ENCODE peak calls at places on chromosomes 12 and 14, in six cellular contexts. One of them, this sample, is unnamed.

GRCh38 chr12:49580572-49581535 is 12.9 kb upstream of the MCRS1 start:
- DNase-seq in H1: peak; percentile 77
- DNase-seq in HCT116: peak; percentile 71
- DNase-seq in GM12878: no peak
- DNase-seq in K562: peak; percentile 74
- DNase-seq in HepG2: peak; percentile 83
- DNase-seq in this sample: peak; percentile 65

GRCh38 chr14:75088566-75089373 is 19.3 kb downstream of the ZC2HC1C start:
- DNase-seq in GM12878: no peak
- DNase-seq in HCT116: peak; percentile 26
- DNase-seq in H1: no peak
- DNase-seq in HepG2: peak; percentile 62
- DNase-seq in K562: peak; percentile 40
- DNase-seq in this sample: peak; percentile 70

GRCh38 chr12:118377891-118378470 is 1.6 kb downstream of the SUDS3 start:
- DNase-seq in K562: peak; percentile 64
- DNase-seq in HCT116: peak; percentile 22
- DNase-seq in H1: no peak
- DNase-seq in HepG2: peak; percentile 36
- DNase-seq in GM12878: no peak
- DNase-seq in this sample: peak; percentile 69

GRCh38 chr12:88934163-88934747 is 354.0 kb upstream of the KITLG start:
- DNase-seq in HepG2: no peak
- DNase-seq in K562: no peak
- DNase-seq in H1: no peak
- DNase-seq in HCT116: peak; percentile 98
- DNase-seq in GM12878: no peak
- DNase-seq in this sample: peak; percentile 39

GRCh38 chr14:99884834-99885648 is 91.8 kb downstream of the EML1 start:
- DNase-seq in HCT116: peak; percentile 40
- DNase-seq in HepG2: peak; percentile 52
- DNase-seq in H1: no peak
- DNase-seq in GM12878: peak; percentile 7
- DNase-seq in K562: peak; percentile 33
- DNase-seq in this sample: peak; percentile 70

GRCh38 chr14:24398298-24398942 is 383 bp upstream of the NYNRIN start:
- DNase-seq in HCT116: no peak
- DNase-seq in K562: no peak
- DNase-seq in H1: no peak
- DNase-seq in HepG2: no peak
- DNase-seq in GM12878: no peak
- DNase-seq in this sample: peak; percentile 49

GRCh38 chr12:64427988-64428387 is 23.8 kb downstream of the XPOT start:
- DNase-seq in HCT116: no peak
- DNase-seq in K562: no peak
- DNase-seq in GM12878: no peak
- DNase-seq in HepG2: no peak
- DNase-seq in H1: no peak
- DNase-seq in this sample: no peak

GRCh38 chr12:5170894-5171293 is 127.2 kb downstream of the KCNA5 start:
- DNase-seq in HepG2: no peak
- DNase-seq in GM12878: no peak
- DNase-seq in HCT116: no peak
- DNase-seq in H1: no peak
- DNase-seq in K562: no peak
- DNase-seq in this sample: no peak

GRCh38 chr14:68144051-68144681 is 324.6 kb downstream of the RAD51B start:
- DNase-seq in K562: no peak
- DNase-seq in HCT116: no peak
- DNase-seq in HepG2: peak; percentile 44
- DNase-seq in GM12878: no peak
- DNase-seq in H1: no peak
- DNase-seq in this sample: peak; percentile 32

GRCh38 chr14:95515080-95515489 is 1.4 kb downstream of the SYNE3 start:
- DNase-seq in K562: no peak
- DNase-seq in HCT116: no peak
- DNase-seq in HepG2: no peak
- DNase-seq in H1: no peak
- DNase-seq in GM12878: no peak
- DNase-seq in this sample: peak; percentile 84

GRCh38 chr12:2163172-2163927 is 110.6 kb downstream of the CACNA1C start:
- DNase-seq in HepG2: peak; percentile 6
- DNase-seq in K562: peak; percentile 16
- DNase-seq in GM12878: no peak
- DNase-seq in H1: no peak
- DNase-seq in HCT116: no peak
- DNase-seq in this sample: no peak

GRCh38 chr14:93788557-93789365 is 476 bp upstream of the PRIMA1 start:
- DNase-seq in K562: no peak
- DNase-seq in GM12878: no peak
- DNase-seq in HCT116: no peak
- DNase-seq in HepG2: no peak
- DNase-seq in H1: no peak
- DNase-seq in this sample: no peak

GRCh38 chr12:26374934-26375333 is 179.6 kb downstream of the SSPN start:
- DNase-seq in GM12878: no peak
- DNase-seq in HepG2: no peak
- DNase-seq in H1: no peak
- DNase-seq in K562: no peak
- DNase-seq in HCT116: no peak
- DNase-seq in this sample: no peak

GRCh38 chr12:53944907-53945847 is 6.5 kb downstream of the HOXC13 start:
- DNase-seq in HCT116: no peak
- DNase-seq in H1: no peak
- DNase-seq in GM12878: no peak
- DNase-seq in K562: peak; percentile 65
- DNase-seq in HepG2: no peak
- DNase-seq in this sample: no peak
- TF ChIP-seq EZH2 in HCT116: no peak
- TF ChIP-seq EZH2 in H1: peak; percentile 98
- TF ChIP-seq EZH2 in GM12878: no peak
- TF ChIP-seq EZH2 in K562: no peak
- TF ChIP-seq EZH2 in HepG2: no peak
- TF ChIP-seq EZH2 in this sample: peak; percentile 72

DNA sequence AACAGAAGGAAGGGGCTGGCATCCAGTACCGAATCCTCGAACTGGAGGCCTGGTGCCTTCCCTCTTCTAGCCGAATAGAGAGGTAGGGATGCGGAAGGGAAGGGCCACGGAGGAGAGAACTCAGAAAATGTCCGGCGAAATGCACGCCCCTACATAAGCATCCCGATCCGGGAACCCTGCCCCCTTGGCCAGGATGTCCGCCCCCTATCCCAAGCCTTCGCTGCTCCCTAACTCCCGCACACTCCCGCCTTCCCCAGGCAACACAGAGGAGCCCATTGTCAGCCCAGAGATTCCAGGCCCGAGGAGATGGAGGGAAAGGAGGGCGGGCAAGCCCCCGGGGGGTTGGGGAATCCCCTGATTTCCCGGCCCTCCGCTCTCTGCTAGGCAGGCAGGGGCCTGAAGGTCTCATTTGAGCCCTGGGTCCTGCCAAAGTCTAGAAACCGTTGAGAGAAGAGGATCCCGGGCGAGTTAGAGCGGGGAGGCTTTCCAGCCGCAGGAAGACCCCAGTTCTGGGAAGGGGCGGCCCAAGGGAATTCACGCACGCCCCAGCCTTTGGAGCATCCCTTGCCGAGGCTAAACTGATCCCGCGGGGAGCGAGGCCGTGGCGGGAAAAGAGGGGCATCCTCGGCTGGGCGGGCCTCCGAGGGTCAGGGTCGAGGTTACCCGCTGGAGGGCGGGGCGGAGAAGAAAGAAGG is 569 bp upstream of the ARHGEF40 start:
- DNase-seq in GM12878: no peak
- DNase-seq in HepG2: peak; percentile 85
- DNase-seq in HCT116: no peak
- DNase-seq in H1: no peak
- DNase-seq in K562: no peak
- DNase-seq in this sample: no peak
- TF ChIP-seq POLR2A in GM12878: no peak
- TF ChIP-seq POLR2A in HepG2: no peak
- TF ChIP-seq POLR2A in HCT116: no peak
- TF ChIP-seq POLR2A in H1: peak; percentile 16
- TF ChIP-seq POLR2A in K562: no peak
- TF ChIP-seq POLR2A in this sample: no peak

DNA sequence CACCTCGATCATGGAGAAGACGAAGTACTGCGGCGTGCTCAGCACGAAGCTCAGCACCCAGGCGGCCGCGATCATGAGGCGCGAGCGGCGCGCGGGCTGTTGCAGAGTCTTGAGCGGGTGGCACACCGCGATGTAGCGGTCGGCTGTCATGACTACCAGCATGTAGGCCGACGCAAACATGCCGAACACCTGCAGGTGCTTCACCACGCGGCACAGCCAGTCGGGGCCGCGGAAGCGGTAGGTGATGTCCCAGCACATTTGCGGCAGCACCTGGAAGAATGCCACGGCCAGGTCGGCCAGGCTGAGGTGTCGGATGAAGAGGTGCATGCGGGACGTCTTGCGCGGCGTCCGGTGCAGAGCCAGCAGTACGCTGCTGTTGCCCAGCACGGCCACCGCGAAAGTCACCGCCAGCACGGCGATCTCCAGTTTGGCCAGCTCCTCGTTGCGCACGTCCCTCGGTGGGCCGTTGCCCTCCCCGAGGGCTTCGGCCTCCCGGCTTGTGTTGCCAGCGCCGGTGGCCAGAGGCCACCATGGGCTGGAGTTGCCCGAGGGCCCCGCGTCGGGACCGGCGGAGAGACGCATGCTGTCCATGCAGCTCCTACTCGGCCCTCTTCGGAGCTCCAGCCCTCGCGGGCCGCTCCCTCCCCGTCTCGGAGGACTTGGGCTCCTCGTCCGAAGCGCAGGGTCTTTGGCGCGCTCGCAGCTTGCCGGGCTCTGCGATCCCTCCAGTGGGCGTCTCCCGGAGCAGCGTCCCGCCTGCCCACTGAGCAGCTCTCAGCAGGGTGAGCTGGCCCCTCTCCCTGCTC is 543 bp downstream of the AVPR1A start:
- DNase-seq in HepG2: no peak
- DNase-seq in HCT116: no peak
- DNase-seq in GM12878: no peak
- DNase-seq in K562: no peak
- DNase-seq in H1: peak; percentile 27
- DNase-seq in this sample: no peak
- TF ChIP-seq EZH2 in HepG2: no peak
- TF ChIP-seq EZH2 in HCT116: no peak
- TF ChIP-seq EZH2 in GM12878: no peak
- TF ChIP-seq EZH2 in K562: no peak
- TF ChIP-seq EZH2 in H1: peak; percentile 97
- TF ChIP-seq EZH2 in this sample: no peak

GRCh38 chr12:6909421-6910145 is 4.8 kb upstream of the ENO2 start:
- DNase-seq in HepG2: no peak
- DNase-seq in H1: no peak
- DNase-seq in HCT116: no peak
- DNase-seq in GM12878: no peak
- DNase-seq in K562: no peak
- DNase-seq in this sample: no peak
- TF ChIP-seq POLR2A in HepG2: no peak
- TF ChIP-seq POLR2A in H1: no peak
- TF ChIP-seq POLR2A in HCT116: no peak
- TF ChIP-seq POLR2A in GM12878: no peak
- TF ChIP-seq POLR2A in K562: no peak
- TF ChIP-seq POLR2A in this sample: no peak

This sample was measured in endothelial cell of umbilical vein.